ENCODE peak calls at places on chromosomes 1 and 21, in seven cellular contexts. One of them, this sample, is unnamed.

GRCh38 chr1:24205701-24206464 is 18.8 kb upstream of the IFNLR1 start:
- DNase-seq in keratinocyte: no peak
- DNase-seq in A549: no peak
- DNase-seq in HL-60: no peak
- DNase-seq in ascending aorta: no peak
- DNase-seq in ovary: no peak
- DNase-seq in lower leg skin: no peak
- DNase-seq in this sample: no peak

GRCh38 chr1:210239295-210240155 is 6.9 kb downstream of the SERTAD4 start:
- DNase-seq in A549: peak; percentile 51
- DNase-seq in ascending aorta: no peak
- DNase-seq in keratinocyte: no peak
- DNase-seq in ovary: no peak
- DNase-seq in lower leg skin: no peak
- DNase-seq in HL-60: no peak
- DNase-seq in this sample: peak; percentile 88

GRCh38 chr1:159828916-159829634 is 2.4 kb downstream of the SLAMF8 start:
- DNase-seq in A549: peak; percentile 22
- DNase-seq in ovary: no peak
- DNase-seq in keratinocyte: no peak
- DNase-seq in HL-60: peak; percentile 61
- DNase-seq in lower leg skin: no peak
- DNase-seq in ascending aorta: no peak
- DNase-seq in this sample: peak; percentile 32

GRCh38 chr1:161390559-161390858 is 22.8 kb upstream of the CFAP126 start:
- DNase-seq in ovary: no peak
- DNase-seq in keratinocyte: no peak
- DNase-seq in A549: no peak
- DNase-seq in HL-60: no peak
- DNase-seq in lower leg skin: no peak
- DNase-seq in ascending aorta: no peak
- DNase-seq in this sample: no peak

GRCh38 chr1:51955797-51956527 is 34.5 kb downstream of the RAB3B start:
- DNase-seq in ovary: no peak
- DNase-seq in HL-60: no peak
- DNase-seq in lower leg skin: no peak
- DNase-seq in ascending aorta: no peak
- DNase-seq in keratinocyte: no peak
- DNase-seq in A549: no peak
- DNase-seq in this sample: no peak

GRCh38 chr1:53025034-53025777 is 36.8 kb upstream of the PODN start:
- DNase-seq in HL-60: peak; percentile 24
- DNase-seq in A549: peak; percentile 19
- DNase-seq in ovary: peak; percentile 70
- DNase-seq in lower leg skin: no peak
- DNase-seq in keratinocyte: no peak
- DNase-seq in ascending aorta: no peak
- DNase-seq in this sample: peak; percentile 90

GRCh38 chr1:219549215-219549614 is 63.7 kb downstream of the ZC3H11B start:
- DNase-seq in ovary: no peak
- DNase-seq in lower leg skin: no peak
- DNase-seq in keratinocyte: no peak
- DNase-seq in A549: no peak
- DNase-seq in ascending aorta: no peak
- DNase-seq in HL-60: no peak
- DNase-seq in this sample: no peak

GRCh38 chr1:1353389-1354151 is 4.4 kb upstream of the DVL1 start:
- DNase-seq in A549: no peak
- DNase-seq in keratinocyte: no peak
- DNase-seq in ascending aorta: no peak
- DNase-seq in lower leg skin: no peak
- DNase-seq in ovary: no peak
- DNase-seq in HL-60: no peak
- DNase-seq in this sample: no peak

GRCh38 chr1:70315782-70316181 is 38.7 kb downstream of the ANKRD13C start:
- DNase-seq in HL-60: no peak
- DNase-seq in lower leg skin: no peak
- DNase-seq in keratinocyte: no peak
- DNase-seq in A549: no peak
- DNase-seq in ovary: no peak
- DNase-seq in ascending aorta: no peak
- DNase-seq in this sample: no peak

GRCh38 chr1:13830616-13831280 is 130.8 kb downstream of the PRDM2 start:
- DNase-seq in ovary: peak; percentile 80
- DNase-seq in keratinocyte: no peak
- DNase-seq in lower leg skin: no peak
- DNase-seq in A549: no peak
- DNase-seq in ascending aorta: no peak
- DNase-seq in HL-60: no peak
- DNase-seq in this sample: no peak

GRCh38 chr1:199168895-199169294 is 530.1 kb downstream of the PTPRC start:
- DNase-seq in A549: no peak
- DNase-seq in HL-60: no peak
- DNase-seq in lower leg skin: no peak
- DNase-seq in ascending aorta: no peak
- DNase-seq in ovary: no peak
- DNase-seq in keratinocyte: no peak
- DNase-seq in this sample: no peak

GRCh38 chr1:186292875-186293274 is 82.2 kb downstream of the TPR start:
- DNase-seq in A549: no peak
- DNase-seq in ascending aorta: no peak
- DNase-seq in ovary: no peak
- DNase-seq in lower leg skin: no peak
- DNase-seq in HL-60: no peak
- DNase-seq in keratinocyte: no peak
- DNase-seq in this sample: no peak

GRCh38 chr1:227949954-227950734 is 2.4 kb upstream of the WNT9A start:
- DNase-seq in ovary: no peak
- DNase-seq in HL-60: no peak
- DNase-seq in A549: no peak
- DNase-seq in ascending aorta: no peak
- DNase-seq in keratinocyte: no peak
- DNase-seq in lower leg skin: peak; percentile 70
- DNase-seq in this sample: no peak

GRCh38 chr21:42324896-42325295 is 9.7 kb upstream of the TFF3 start:
- DNase-seq in ovary: no peak
- DNase-seq in lower leg skin: peak; percentile 65
- DNase-seq in keratinocyte: no peak
- DNase-seq in ascending aorta: no peak
- DNase-seq in A549: no peak
- DNase-seq in HL-60: no peak
- DNase-seq in this sample: no peak

GRCh38 chr1:111488669-111489068 is 14.8 kb downstream of the ADORA3 start:
- DNase-seq in keratinocyte: no peak
- DNase-seq in ascending aorta: no peak
- DNase-seq in HL-60: no peak
- DNase-seq in lower leg skin: no peak
- DNase-seq in A549: no peak
- DNase-seq in ovary: no peak
- DNase-seq in this sample: no peak

GRCh38 chr1:203907901-203908300 is 46.5 kb downstream of the SNRPE start:
- DNase-seq in ovary: no peak
- DNase-seq in A549: no peak
- DNase-seq in ascending aorta: no peak
- DNase-seq in keratinocyte: no peak
- DNase-seq in HL-60: no peak
- DNase-seq in lower leg skin: no peak
- DNase-seq in this sample: no peak
- H3K4me3 ChIP-seq in ovary: no peak overlapping the region
- H3K4me3 ChIP-seq in A549: no peak overlapping the region
- H3K4me3 ChIP-seq in ascending aorta: no peak overlapping the region
- H3K4me3 ChIP-seq in keratinocyte: no peak overlapping the region
- H3K4me3 ChIP-seq in HL-60: no peak overlapping the region
- H3K4me3 ChIP-seq in lower leg skin: no peak overlapping the region
- H3K4me3 ChIP-seq in this sample: no peak overlapping the region

GRCh38 chr1:33852711-33853110 is 11.2 kb upstream of the HMGB4 start:
- DNase-seq in HL-60: no peak
- DNase-seq in keratinocyte: no peak
- DNase-seq in lower leg skin: no peak
- DNase-seq in A549: no peak
- DNase-seq in ovary: no peak
- DNase-seq in ascending aorta: no peak
- DNase-seq in this sample: peak; percentile 53
- TF ChIP-seq CTCF in HL-60: no peak
- TF ChIP-seq CTCF in keratinocyte: no peak
- TF ChIP-seq CTCF in lower leg skin: no peak
- TF ChIP-seq CTCF in A549: no peak
- TF ChIP-seq CTCF in ovary: no peak
- TF ChIP-seq CTCF in ascending aorta: no peak
- TF ChIP-seq CTCF in this sample: no peak

DNA sequence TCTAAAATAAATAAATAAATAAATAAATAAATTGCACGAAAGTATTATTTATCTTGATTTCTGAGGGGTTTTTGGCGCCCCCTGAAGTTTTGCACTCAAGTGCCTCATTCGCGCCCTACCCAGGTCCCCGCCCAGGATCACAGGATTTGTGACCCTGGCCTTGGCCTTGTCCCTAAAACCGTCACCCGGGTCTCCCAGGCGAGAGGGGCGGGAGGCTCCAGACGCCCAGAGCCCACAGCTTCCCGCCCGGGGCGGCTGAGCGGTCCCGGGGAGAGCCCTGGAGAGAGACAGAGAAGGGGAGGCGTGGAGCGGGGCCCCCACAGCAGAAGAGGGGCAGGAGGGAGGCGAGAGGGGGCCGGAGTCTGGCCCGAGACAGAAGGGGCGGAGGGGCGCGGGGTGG is 91.8 kb upstream of the CASZ1 start:
- DNase-seq in ascending aorta: no peak
- DNase-seq in A549: no peak
- DNase-seq in ovary: no peak
- DNase-seq in keratinocyte: no peak
- DNase-seq in lower leg skin: no peak
- DNase-seq in HL-60: no peak
- DNase-seq in this sample: no peak
- H3K4me3 ChIP-seq in ascending aorta: no peak overlapping the region
- H3K4me3 ChIP-seq in A549: no peak overlapping the region
- H3K4me3 ChIP-seq in ovary: no peak overlapping the region
- H3K4me3 ChIP-seq in keratinocyte: no peak overlapping the region
- H3K4me3 ChIP-seq in lower leg skin: no peak overlapping the region
- H3K4me3 ChIP-seq in HL-60: no peak overlapping the region
- H3K4me3 ChIP-seq in this sample: no peak overlapping the region

GRCh38 chr1:109691762-109692161 is 4.1 kb downstream of the GSTM1 start:
- DNase-seq in keratinocyte: no peak
- DNase-seq in lower leg skin: no peak
- DNase-seq in HL-60: no peak
- DNase-seq in A549: no peak
- DNase-seq in ovary: no peak
- DNase-seq in ascending aorta: no peak
- DNase-seq in this sample: no peak

GRCh38 chr1:109689844-109690405 is 2.3 kb downstream of the GSTM1 start:
- DNase-seq in HL-60: no peak
- DNase-seq in ovary: no peak
- DNase-seq in lower leg skin: peak; percentile 70
- DNase-seq in ascending aorta: no peak
- DNase-seq in keratinocyte: no peak
- DNase-seq in A549: no peak
- DNase-seq in this sample: no peak

DNA sequence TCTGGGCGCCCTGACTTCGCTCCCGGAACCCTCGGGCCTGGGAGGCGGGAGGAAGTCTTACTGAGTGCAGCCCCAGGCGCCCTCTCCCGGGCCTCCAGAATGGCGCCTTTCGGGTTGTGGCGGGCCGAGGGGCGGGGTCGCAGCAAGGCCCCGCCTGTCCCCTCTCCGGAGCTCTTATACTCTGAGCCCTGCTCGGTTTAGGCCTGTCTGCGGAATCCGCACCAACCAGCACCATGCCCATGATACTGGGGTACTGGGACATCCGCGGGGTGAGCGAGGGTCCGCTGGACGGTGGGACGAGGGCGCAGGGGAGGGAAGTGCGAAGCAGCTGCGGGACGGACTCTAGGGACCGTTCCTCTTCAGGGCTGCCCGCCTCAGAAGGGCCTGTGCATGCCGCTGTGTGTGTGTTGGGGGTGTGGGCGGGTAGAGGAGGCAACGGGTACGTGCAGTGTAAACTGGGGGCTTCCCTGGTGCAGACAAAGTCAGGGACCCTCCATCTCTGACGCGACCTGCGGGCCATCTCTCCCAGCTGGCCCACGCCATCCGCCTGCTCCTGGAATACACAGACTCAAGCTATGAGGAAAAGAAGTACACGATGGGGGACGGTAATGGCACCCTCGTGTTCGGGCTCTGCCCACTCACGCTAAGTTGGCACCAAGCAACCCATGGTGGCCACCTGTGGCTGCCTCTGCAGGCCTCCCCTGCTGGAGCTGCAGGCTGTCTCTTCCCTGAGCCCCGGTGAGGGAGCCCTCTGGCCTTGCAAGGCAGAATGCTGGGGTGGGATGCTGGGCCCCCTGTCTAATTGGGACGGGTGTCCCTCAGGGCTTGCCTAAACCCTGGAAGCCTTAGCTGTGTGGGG is at the start of gene GSTM1:
- DNase-seq in HL-60: peak; percentile 22
- DNase-seq in lower leg skin: peak; percentile 95
- DNase-seq in A549: no peak
- DNase-seq in ascending aorta: no peak
- DNase-seq in ovary: no peak
- DNase-seq in keratinocyte: no peak
- DNase-seq in this sample: peak; percentile 60
- TF ChIP-seq CTCF in HL-60: no peak
- TF ChIP-seq CTCF in lower leg skin: no peak
- TF ChIP-seq CTCF in A549: no peak
- TF ChIP-seq CTCF in ascending aorta: no peak
- TF ChIP-seq CTCF in ovary: no peak
- TF ChIP-seq CTCF in keratinocyte: no peak
- TF ChIP-seq CTCF in this sample: peak; percentile 21

DNA sequence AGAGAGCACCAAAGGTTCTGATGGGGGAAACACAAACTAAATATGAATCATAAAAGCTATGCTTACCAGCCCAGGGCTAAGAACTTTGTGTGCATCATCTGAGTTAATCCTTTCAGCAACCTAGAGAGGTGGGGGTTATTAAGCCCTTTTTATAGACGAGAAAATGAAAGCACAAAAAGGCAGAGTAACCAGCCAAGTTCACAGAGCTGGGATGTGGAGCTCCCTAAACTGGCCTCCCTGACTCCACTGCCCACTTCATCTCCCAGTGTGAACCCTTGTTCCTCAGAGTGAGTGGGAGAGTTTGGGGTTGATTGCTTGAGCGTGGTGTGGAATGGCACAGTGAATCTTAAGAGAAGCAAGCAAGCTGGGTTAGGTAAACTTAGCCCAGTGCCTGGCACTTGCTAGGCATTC is 10.8 kb upstream of the BCAR3 start:
- DNase-seq in lower leg skin: peak; percentile 23
- DNase-seq in ovary: no peak
- DNase-seq in HL-60: no peak
- DNase-seq in keratinocyte: no peak
- DNase-seq in A549: peak; percentile 42
- DNase-seq in ascending aorta: no peak
- DNase-seq in this sample: peak; percentile 42
- H3K4me3 ChIP-seq in lower leg skin: no peak overlapping the region
- H3K4me3 ChIP-seq in ovary: no peak overlapping the region
- H3K4me3 ChIP-seq in HL-60: no peak overlapping the region
- H3K4me3 ChIP-seq in keratinocyte: peak overlapping the region; percentile 0
- H3K4me3 ChIP-seq in A549: peak overlapping the region; percentile 11
- H3K4me3 ChIP-seq in ascending aorta: peak overlapping the region; percentile 27
- H3K4me3 ChIP-seq in this sample: no peak overlapping the region

GRCh38 chr1:92708368-92708950 is 76.4 kb downstream of the EVI5 start:
- DNase-seq in A549: no peak
- DNase-seq in keratinocyte: no peak
- DNase-seq in lower leg skin: no peak
- DNase-seq in ovary: no peak
- DNase-seq in HL-60: no peak
- DNase-seq in ascending aorta: no peak
- DNase-seq in this sample: no peak
- TF ChIP-seq CTCF in A549: no peak
- TF ChIP-seq CTCF in keratinocyte: no peak
- TF ChIP-seq CTCF in lower leg skin: no peak
- TF ChIP-seq CTCF in ovary: no peak
- TF ChIP-seq CTCF in HL-60: no peak
- TF ChIP-seq CTCF in ascending aorta: no peak
- TF ChIP-seq CTCF in this sample: no peak

This sample was measured in fibroblast of mammary gland.